ENCODE peak calls at places on chromosomes 16 and 17, in seven cellular contexts. E is GM23248, A is PC-9, Y is fibroblast of lung, T is PC-3, U is HCT116, V is IMR-90. B is an unnamed sample.

GRCh38 chr16:79628501-79628975 is 28.0 kb upstream of the MAF start:
- DNase-seq in T (no peak), A (peak; percentile 39), U (no peak), E (no peak), V (peak; percentile 19), Y (peak; percentile 78), B (peak; percentile 97)

GRCh38 chr17:65062168-65062915 is 5.8 kb upstream of the GNA13 start:
- DNase-seq in U (no peak), E (peak; percentile 24), A (peak; percentile 94), Y (peak; percentile 38), T (peak; percentile 57), V (no peak), B (peak; percentile 41)

GRCh38 chr17:78174332-78174869 is 6.0 kb downstream of the SYNGR2 start:
- DNase-seq in Y (no peak), V (no peak), E (no peak), U (no peak), A (peak; percentile 48), T (peak; percentile 66), B (peak; percentile 27)

GRCh38 chr16:54493076-54493475 is 206.5 kb upstream of the IRX3 start:
- DNase-seq in Y (peak; percentile 18), T (no peak), U (no peak), A (no peak), V (no peak), E (peak; percentile 59), B (no peak)

GRCh38 chr17:50618941-50619340 is 15.7 kb upstream of the ABCC3 start:
- DNase-seq in E (peak; percentile 48), A (no peak), T (no peak), Y (no peak), V (no peak), U (no peak), B (no peak)

GRCh38 chr16:18803569-18804462 is 2.5 kb upstream of the ARL6IP1 start:
- DNase-seq in V (peak; percentile 42), Y (no peak), A (no peak), T (peak; percentile 9), E (peak; percentile 65), U (no peak), B (no peak)

GRCh38 chr16:3745751-3746355 is 28.5 kb upstream of the TRAP1 start:
- DNase-seq in Y (peak; percentile 50), E (peak; percentile 14), T (no peak), U (no peak), V (peak; percentile 70), A (no peak), B (no peak)

GRCh38 chr17:44308865-44309264 is 464 bp downstream of the RUNDC3A start:
- DNase-seq in A (no peak), V (no peak), T (no peak), U (no peak), Y (no peak), E (no peak), B (no peak)

GRCh38 chr17:4988168-4988567 is 693 bp upstream of the CAMTA2 start:
- DNase-seq in T (no peak), V (no peak), U (no peak), Y (no peak), A (no peak), E (peak; percentile 38), B (no peak)

GRCh38 chr17:1830288-1830687 is 483 bp downstream of the RPA1 start:
- DNase-seq in Y (peak; percentile 4), E (peak; percentile 35), A (peak; percentile 41), T (peak; percentile 32), U (no peak), V (no peak), B (peak; percentile 47)

GRCh38 chr17:73791121-73791520 is 146.9 kb upstream of the SDK2 start:
- DNase-seq in V (no peak), T (no peak), Y (no peak), A (no peak), U (no peak), E (no peak), B (no peak)

GRCh38 chr16:23145608-23146007 is 3.6 kb downstream of the USP31 start:
- DNase-seq in Y (peak; percentile 34), E (peak; percentile 76), U (no peak), V (peak; percentile 82), A (peak; percentile 63), T (peak; percentile 77), B (peak; percentile 94)
- H3K4me1 ChIP-seq in Y (peaks cover 3% of the 10 kb centered on the region), E (peaks cover 18% of the 10 kb centered on the region), U (peaks cover 31% of the 10 kb centered on the region), V (peaks cover 8% of the 10 kb centered on the region), A (peaks cover 30% of the 10 kb centered on the region), T (peaks cover 27% of the 10 kb centered on the region), B (peaks cover 66% of the 10 kb centered on the region)

DNA sequence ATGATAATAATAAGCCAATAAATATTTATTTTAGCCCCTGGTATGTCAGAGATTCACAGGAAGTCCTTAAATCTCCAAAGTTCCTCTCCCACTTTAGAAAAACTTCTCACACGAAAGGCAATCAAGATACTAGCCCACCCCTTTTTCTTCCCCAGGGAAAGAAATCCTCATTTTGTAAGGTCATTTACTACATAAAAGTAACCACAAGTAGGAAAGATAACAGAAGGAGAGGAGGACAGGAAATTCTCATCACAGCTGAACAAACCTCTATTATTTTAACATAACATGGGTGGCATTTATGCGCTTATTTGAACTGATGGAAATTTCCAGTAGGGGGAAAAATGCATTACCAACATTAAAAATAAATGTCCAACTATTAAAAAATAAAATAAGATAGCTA is 3.4 kb downstream of the FAM222B start:
- DNase-seq in Y (no peak), A (no peak), V (no peak), U (no peak), E (no peak), T (no peak), B (no peak)
- H3K4me2 ChIP-seq in Y (no peak overlapping the region), A (no peak overlapping the region), V (no peak overlapping the region), U (no peak overlapping the region), E (no peak overlapping the region), T (no peak overlapping the region), B (no peak overlapping the region)

GRCh38 chr16:20839504-20839903 is 33.2 kb downstream of the REXO5 start:
- DNase-seq in Y (no peak), T (peak; percentile 72), A (no peak), U (no peak), E (no peak), V (no peak), B (no peak)

GRCh38 chr16:20846030-20846429 is 39.7 kb downstream of the REXO5 start:
- DNase-seq in V (no peak), A (no peak), E (no peak), T (no peak), U (no peak), Y (no peak), B (no peak)

GRCh38 chr16:20844054-20844453 is 37.7 kb downstream of the REXO5 start:
- DNase-seq in Y (no peak), V (no peak), U (no peak), T (no peak), A (no peak), E (no peak), B (no peak)

GRCh38 chr16:20847577-20847976 is 41.2 kb downstream of the REXO5 start:
- DNase-seq in Y (no peak), A (no peak), E (no peak), V (no peak), U (no peak), T (no peak), B (no peak)

DNA sequence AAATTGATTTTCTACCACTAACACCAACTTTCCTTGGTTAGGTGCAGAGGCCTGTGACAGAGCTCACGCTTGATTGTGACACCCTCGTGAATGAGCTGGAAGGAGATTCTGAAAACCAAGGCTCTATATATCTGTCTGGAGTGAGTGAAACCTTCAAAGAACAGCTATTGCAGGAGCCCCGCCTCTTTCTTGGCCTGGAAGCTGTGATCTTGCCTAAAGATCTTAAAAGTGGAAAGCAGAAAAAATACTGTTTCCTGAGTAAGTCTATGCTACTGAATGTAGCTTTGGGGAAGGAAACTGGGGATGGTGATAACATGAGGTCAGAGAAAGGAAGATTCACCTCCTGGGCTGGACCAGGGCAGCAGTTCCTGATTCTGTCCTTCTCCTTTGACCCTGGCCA is 38.3 kb downstream of the REXO5 start:
- DNase-seq in E (no peak), Y (no peak), V (no peak), A (no peak), T (no peak), U (no peak), B (no peak)
- H2AFZ ChIP-seq in E (no peak overlapping the region), Y (no peak overlapping the region), V (no peak overlapping the region), A (no peak overlapping the region), T (no peak overlapping the region), U (no peak overlapping the region), B (no peak overlapping the region)

GRCh38 chr17:3795758-3796102 is 5.3 kb downstream of the ITGAE start:
- DNase-seq in E (no peak), Y (no peak), U (no peak), V (no peak), T (no peak), A (no peak), B (no peak)

GRCh38 chr17:3796110-3796821 is 4.7 kb downstream of the ITGAE start:
- DNase-seq in T (no peak), E (no peak), A (no peak), V (no peak), U (no peak), Y (no peak), B (no peak)

GRCh38 chr17:3794890-3795757 is 5.9 kb downstream of the ITGAE start:
- DNase-seq in U (no peak), E (peak; percentile 63), V (peak; percentile 67), T (no peak), A (no peak), Y (no peak), B (no peak)

GRCh38 chr17:3798273-3799180 is 2.5 kb downstream of the ITGAE start:
- DNase-seq in U (no peak), E (peak; percentile 9), T (peak; percentile 13), A (no peak), V (no peak), Y (no peak), B (no peak)

DNA sequence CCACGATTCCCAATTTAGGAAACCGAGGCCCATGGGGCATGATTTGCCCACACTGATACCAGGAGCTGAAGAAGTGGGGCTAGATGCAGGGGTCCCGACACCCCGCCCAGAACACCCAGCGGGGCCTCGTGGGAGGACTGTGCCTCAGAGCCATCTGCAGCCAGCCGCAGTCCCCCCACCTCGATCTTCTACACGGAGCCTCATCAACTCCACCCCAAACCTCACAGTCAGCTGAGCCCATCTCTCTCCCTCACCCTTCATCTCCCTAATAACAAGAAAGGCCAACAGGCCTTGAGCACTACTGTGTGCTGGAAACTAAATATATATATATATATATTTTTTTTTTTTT is 4.2 kb downstream of the ITGAE start:
- DNase-seq in T (no peak), Y (no peak), E (no peak), V (no peak), A (no peak), U (no peak), B (no peak)
- H3K4me1 ChIP-seq in T (peaks cover 15% of the 10 kb centered on the region), Y (peaks cover 2% of the 10 kb centered on the region), E (peaks cover 9% of the 10 kb centered on the region), V (peaks cover 18% of the 10 kb centered on the region), A (peaks cover 4% of the 10 kb centered on the region), U (peaks cover 1% of the 10 kb centered on the region), B (peaks cover 12% of the 10 kb centered on the region)

GRCh38 chr16:66975302-66975893 is 13.0 kb upstream of the CES4A start:
- DNase-seq in A (no peak), T (no peak), U (no peak), Y (no peak), V (no peak), E (no peak), B (no peak)

GRCh38 chr16:66977341-66978113 is 10.9 kb upstream of the CES4A start:
- DNase-seq in A (peak; percentile 62), Y (peak; percentile 78), U (peak; percentile 60), T (peak; percentile 82), E (peak; percentile 92), V (peak; percentile 79), B (peak; percentile 69)

GRCh38 chr16:66973716-66974115 is 12.7 kb downstream of the CES3 start:
- DNase-seq in E (no peak), T (no peak), Y (no peak), V (no peak), U (no peak), A (no peak), B (no peak)

GRCh38 chr16:66979011-66979717 is 9.2 kb upstream of the CES4A start:
- DNase-seq in V (no peak), Y (no peak), E (peak; percentile 66), T (no peak), U (no peak), A (no peak), B (no peak)

GRCh38 chr16:66976746-66977145 is 11.6 kb upstream of the CES4A start:
- DNase-seq in A (no peak), E (no peak), Y (peak; percentile 24), V (no peak), T (no peak), U (no peak), B (no peak)
- H3K4me2 ChIP-seq in A (no peak overlapping the region), E (no peak overlapping the region), Y (no peak overlapping the region), V (no peak overlapping the region), T (no peak overlapping the region), U (no peak overlapping the region), B (no peak overlapping the region)

B was measured in mammary epithelial cell.